ENCODE peak calls at places on chromosome 9, in ten cellular contexts. J is cardiac fibroblast; E is astrocyte of the spinal cord; H is stimulated activated CD4-positive, alpha-beta T cell treated with anti-CD3 and anti-CD28 coated beads, Interleukin-1b, Interleukin-23, amount 100 ng/mL, for 4 hours; B is PC-3; R is fibroblast of the aortic adventitia; X is NCI-H2029 treated with DMSO at 0.1 percent for 48 hours; S is nephron progenitor cell; F is endothelial cell of umbilical vein; K is colonic mucosa. L is an unnamed sample.

GRCh38 chr9:70639853-70640814 is 225.7 kb upstream of the KLF9 start:
- DNase-seq in X (peak), K (no peak), B (peak), S (no peak), H (no peak), E (peak), F (peak), J (peak), R (peak), L (no peak)

GRCh38 chr9:133514475-133515239 is 10.1 kb downstream of the MYMK start:
- DNase-seq in F (no peak), H (no peak), J (peak), S (no peak), K (no peak), E (no peak), B (no peak), R (peak), X (peak), L (no peak)

GRCh38 chr9:131578778-131579504 is 33.6 kb downstream of the PRRT1B start:
- DNase-seq in S (no peak), R (no peak), B (no peak), K (no peak), F (peak), E (no peak), H (no peak), J (no peak), X (no peak), L (no peak)

GRCh38 chr9:122076117-122076516 is 17.0 kb downstream of the TTLL11 start:
- DNase-seq in X (no peak), F (no peak), E (no peak), R (no peak), K (no peak), H (no peak), S (no peak), J (no peak), B (no peak), L (no peak)

GRCh38 chr9:129867138-129868032 is 32.1 kb downstream of the USP20 start:
- DNase-seq in B (no peak), H (no peak), X (no peak), E (no peak), K (no peak), R (no peak), J (no peak), F (no peak), S (no peak), L (no peak)

GRCh38 chr9:120919639-120920494 is 6.7 kb downstream of the TRAF1 start:
- DNase-seq in F (no peak), K (no peak), E (no peak), H (peak), R (no peak), B (no peak), J (no peak), S (no peak), X (no peak), L (no peak)

GRCh38 chr9:114657705-114658104 is at the start of gene TEX53:
- DNase-seq in K (no peak), F (no peak), E (no peak), H (no peak), X (no peak), J (no peak), B (no peak), R (no peak), S (no peak), L (no peak)

GRCh38 chr9:116154976-116155699 is 1.5 kb downstream of the PAPPA start:
- DNase-seq in J (peak), E (peak), H (no peak), B (no peak), F (peak), X (no peak), S (peak), K (no peak), R (peak), L (no peak)

GRCh38 chr9:129619787-129620668 is 873 bp downstream of the C9orf50 start:
- DNase-seq in F (no peak), S (peak), X (no peak), J (no peak), K (no peak), R (no peak), H (no peak), B (no peak), E (no peak), L (no peak)

GRCh38 chr9:111572945-111573604 is 26.4 kb downstream of the PTGR1 start:
- DNase-seq in X (no peak), R (peak), H (no peak), B (no peak), F (no peak), E (peak), K (no peak), S (no peak), J (peak), L (no peak)

GRCh38 chr9:127786773-127787123 is 914 bp downstream of the CDK9 start:
- DNase-seq in J (peak), E (peak), S (no peak), K (no peak), H (no peak), F (peak), B (no peak), R (peak), X (no peak), L (no peak)

L was measured in activated T-helper 9 cell treated with anti-CD3 and anti-CD28 coated beads, Interleukin-2, amount 50 U/mL, for 16 hours.